ENCODE peak calls at places on chromosomes 2 and 18, in five cellular contexts. F, L, M, W and S are unnamed samples.

GRCh38 chr2:189444322-189444721 is 3.0 kb downstream of the WDR75 start:
- DNase-seq in L (no peak), F (no peak), M (no peak), W (no peak), S (no peak)

GRCh38 chr2:231336700-231337099 is 58.8 kb upstream of the B3GNT7 start:
- DNase-seq in F (no peak), W (no peak), L (peak), M (peak), S (no peak)

GRCh38 chr2:114577657-114578056 is 135.2 kb downstream of the DPP10 start:
- DNase-seq in W (no peak), F (no peak), L (no peak), M (no peak), S (no peak)

GRCh38 chr2:626491-627339 is 50.5 kb downstream of the TMEM18 start:
- DNase-seq in M (no peak), W (no peak), L (no peak), F (no peak), S (no peak)

GRCh38 chr2:134493797-134494196 is 225.0 kb downstream of the TMEM163 start:
- DNase-seq in L (no peak), F (no peak), W (no peak), M (no peak), S (no peak)

GRCh38 chr2:35731674-35732073 is 623.9 kb upstream of the CRIM1 start:
- DNase-seq in L (no peak), W (no peak), F (no peak), M (no peak), S (no peak)

GRCh38 chr2:64645014-64645418 is 8.7 kb downstream of the SERTAD2 start:
- DNase-seq in W (peak), M (no peak), L (peak), F (no peak), S (no peak)

GRCh38 chr2:8675543-8675942 is 6.3 kb upstream of the ID2 start:
- DNase-seq in F (no peak), W (no peak), M (no peak), L (peak), S (no peak)

GRCh38 chr2:235908826-235909225 is 259.4 kb downstream of the GBX2 start:
- DNase-seq in F (no peak), L (no peak), M (no peak), W (no peak), S (no peak)

GRCh38 chr2:37471994-37472393 is 127.6 kb downstream of the QPCT start:
- DNase-seq in M (no peak), F (peak), L (no peak), W (no peak), S (no peak)

GRCh38 chr2:78908973-78909372 is 116.5 kb upstream of the REG3G start:
- DNase-seq in F (no peak), M (no peak), L (no peak), W (no peak), S (no peak)

GRCh38 chr2:66440692-66441091 is 5.8 kb downstream of the MEIS1 start:
- DNase-seq in F (no peak), W (no peak), L (peak), M (peak), S (no peak)

GRCh38 chr18:52343138-52343537 is 3.1 kb downstream of the DCC start:
- DNase-seq in F (no peak), L (no peak), M (no peak), W (no peak), S (no peak)

GRCh38 chr2:44547713-44548112 is 186.0 kb downstream of the CAMKMT start:
- DNase-seq in F (no peak), W (no peak), M (no peak), L (no peak), S (no peak)

GRCh38 chr2:238141541-238142318 is 3.3 kb downstream of the KLHL30 start:
- DNase-seq in W (no peak), F (no peak), M (peak), L (no peak), S (no peak)

GRCh38 chr2:45643095-45643494 is 8.4 kb upstream of the PRKCE start:
- DNase-seq in F (no peak), L (no peak), W (no peak), M (peak), S (no peak)

GRCh38 chr18:28459587-28459986 is 282.7 kb upstream of the CDH2 start:
- DNase-seq in F (no peak), M (no peak), L (no peak), W (no peak), S (no peak)

GRCh38 chr2:64168756-64169155 is 24.5 kb upstream of the PELI1 start:
- DNase-seq in F (no peak), M (no peak), W (no peak), L (no peak), S (no peak)

GRCh38 chr2:74819702-74820101 is 14.2 kb upstream of the HK2 start:
- DNase-seq in M (no peak), W (no peak), L (no peak), F (no peak), S (no peak)

GRCh38 chr18:43933177-43933576 is 655.9 kb upstream of the SYT4 start:
- DNase-seq in W (no peak), F (no peak), L (no peak), M (no peak), S (no peak)

GRCh38 chr2:134668821-134669220 is 50.0 kb downstream of the TMEM163 start:
- DNase-seq in W (no peak), M (no peak), L (no peak), F (no peak), S (peak)

GRCh38 chr2:224838335-224838734 is 122.2 kb upstream of the CCDC195 start:
- DNase-seq in L (no peak), M (no peak), W (no peak), F (no peak), S (no peak)

GRCh38 chr2:143347303-143347702 is 218.1 kb downstream of the ARHGAP15 start:
- DNase-seq in M (no peak), W (no peak), L (no peak), F (no peak), S (no peak)

GRCh38 chr2:239674981-239675855 is 274.4 kb upstream of the HDAC4 start:
- DNase-seq in L (no peak), W (no peak), F (no peak), M (no peak), S (no peak)

GRCh38 chr2:192983173-192983572 is 788.4 kb upstream of the TMEFF2 start:
- DNase-seq in F (no peak), M (no peak), L (no peak), W (no peak), S (no peak)

GRCh38 chr2:169286858-169287257 is 75.5 kb downstream of the LRP2 start:
- DNase-seq in M (no peak), W (no peak), F (no peak), L (no peak), S (no peak)

GRCh38 chr2:107412209-107412904 is 414.3 kb upstream of the RGPD4 start:
- DNase-seq in M (no peak), L (no peak), F (no peak), W (no peak), S (no peak)

GRCh38 chr2:160735696-160736095 is 242.1 kb upstream of the RBMS1 start:
- DNase-seq in F (no peak), L (no peak), M (no peak), W (no peak), S (no peak)

DNA sequence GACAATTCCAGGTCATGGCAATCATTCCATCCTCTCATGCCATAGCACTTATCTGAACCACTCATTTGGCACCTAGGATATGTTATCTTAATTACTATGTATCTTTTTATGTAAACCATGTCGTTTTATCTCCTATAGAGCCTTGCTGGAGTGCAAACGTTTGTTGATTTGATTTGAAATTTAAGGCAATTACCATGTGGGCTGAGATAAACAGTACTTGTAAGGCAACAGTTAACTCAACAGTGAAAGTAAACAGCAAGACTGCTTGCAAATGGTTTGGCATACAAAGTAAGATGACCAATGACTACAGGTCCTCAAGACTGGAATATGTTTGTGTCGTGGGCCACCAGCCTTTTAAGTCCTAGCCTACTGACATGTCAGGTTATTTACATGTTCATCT is 133.7 kb upstream of the ZFP36L2 start:
- DNase-seq in M (no peak), L (no peak), F (no peak), W (no peak), S (no peak)
- H3K27ac ChIP-seq in M (peak), L (no peak), F (no peak), W (no peak), S (no peak)

GRCh38 chr18:76806301-76806700 is 16.1 kb upstream of the ZNF236 start:
- DNase-seq in W (no peak), L (no peak), F (no peak), M (no peak), S (no peak)

GRCh38 chr18:76801567-76802505 is 20.5 kb upstream of the ZNF236 start:
- DNase-seq in M (peak), L (peak), F (no peak), W (peak), S (peak)

GRCh38 chr18:76805221-76805620 is 17.1 kb upstream of the ZNF236 start:
- DNase-seq in F (no peak), L (no peak), W (peak), M (no peak), S (no peak)

GRCh38 chr18:76803413-76803812 is 18.9 kb upstream of the ZNF236 start:
- DNase-seq in W (no peak), L (no peak), F (no peak), M (no peak), S (no peak)

GRCh38 chr18:76803814-76804213 is 18.5 kb upstream of the ZNF236 start:
- DNase-seq in M (no peak), F (no peak), L (peak), W (peak), S (peak)
- TF ChIP-seq CTCF in M (peak), F (peak), L (peak), W (peak), S (peak)

GRCh38 chr2:42962521-42962953 is 170.2 kb upstream of the HAAO start:
- DNase-seq in M (peak), F (no peak), W (no peak), L (no peak), S (no peak)

GRCh38 chr2:42961948-42962347 is 169.6 kb upstream of the HAAO start:
- DNase-seq in L (no peak), F (no peak), M (peak), W (no peak), S (no peak)

GRCh38 chr2:42964444-42965081 is 172.2 kb upstream of the HAAO start:
- DNase-seq in F (peak), W (no peak), M (no peak), L (peak), S (no peak)

GRCh38 chr2:42965196-42965595 is 172.8 kb upstream of the HAAO start:
- DNase-seq in W (no peak), M (no peak), F (no peak), L (no peak), S (no peak)

GRCh38 chr2:42963452-42964068 is 171.2 kb upstream of the HAAO start:
- DNase-seq in L (no peak), W (no peak), M (no peak), F (no peak), S (no peak)
- H3K27ac ChIP-seq in L (peak), W (no peak), M (no peak), F (no peak), S (no peak)

GRCh38 chr2:105788670-105789290 is 44.1 kb downstream of the NCK2 start:
- DNase-seq in L (no peak), M (no peak), W (no peak), F (no peak), S (no peak)

GRCh38 chr2:105790467-105791118 is 45.9 kb downstream of the NCK2 start:
- DNase-seq in L (no peak), F (no peak), W (no peak), M (peak), S (no peak)

GRCh38 chr2:105791229-105791628 is 46.5 kb downstream of the NCK2 start:
- DNase-seq in M (no peak), L (no peak), W (no peak), F (no peak), S (no peak)

GRCh38 chr2:105787376-105788318 is 42.9 kb downstream of the NCK2 start:
- DNase-seq in M (no peak), L (no peak), F (no peak), W (peak), S (no peak)

GRCh38 chr2:105789745-105790466 is 45.2 kb downstream of the NCK2 start:
- DNase-seq in F (peak), M (no peak), W (no peak), L (peak), S (peak)
- TF ChIP-seq CTCF in F (no peak), M (peak), W (peak), L (no peak), S (no peak)

DNA sequence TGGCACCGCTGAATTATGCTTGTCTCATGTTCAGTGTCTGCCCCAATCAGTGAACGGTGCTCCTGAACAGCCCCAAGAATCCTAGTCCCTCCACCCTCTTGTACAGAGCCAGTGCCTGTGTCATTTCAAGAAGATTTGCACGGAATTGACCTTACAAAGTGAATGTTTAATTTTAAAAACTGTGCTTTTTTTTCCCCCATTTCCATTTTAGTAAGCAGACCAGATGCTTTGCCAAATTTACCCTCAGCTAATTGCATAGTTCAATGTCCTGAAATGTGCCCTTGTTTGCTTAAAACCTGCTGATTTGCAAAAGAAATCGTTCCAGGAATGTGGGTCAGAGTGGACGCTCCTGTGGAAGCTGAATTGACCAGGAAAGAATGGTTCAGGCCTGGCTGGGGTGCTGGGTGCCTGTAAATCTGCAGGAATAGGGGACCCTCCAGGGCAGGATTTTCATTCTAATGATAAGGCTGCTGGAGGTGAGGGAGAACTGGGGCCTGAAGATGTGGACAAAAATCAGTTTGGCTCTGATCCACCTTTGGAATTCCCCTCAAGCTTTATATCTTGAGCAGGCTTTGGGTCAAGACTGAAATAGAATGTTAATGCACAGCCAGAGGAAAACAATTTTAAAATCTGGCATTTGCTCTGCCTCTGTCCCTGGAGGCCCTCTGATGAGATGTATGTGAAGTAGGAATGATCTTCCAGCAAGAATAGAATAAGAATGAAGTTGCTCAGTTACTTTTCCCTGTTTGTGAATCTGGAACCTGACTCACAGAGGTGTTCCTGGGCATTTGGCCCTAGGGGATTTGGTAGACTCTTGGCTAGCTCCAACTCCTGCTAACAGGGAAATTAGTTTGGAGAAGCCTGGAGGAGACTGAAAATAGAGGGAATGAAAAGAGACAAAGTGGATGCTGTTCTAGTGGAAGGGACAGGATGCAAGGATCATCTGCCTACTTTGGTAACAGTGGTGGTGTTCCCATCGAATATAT is 19.9 kb downstream of the TMEM17 start:
- DNase-seq in L (no peak), M (no peak), W (no peak), F (no peak), S (no peak)
- H3K27ac ChIP-seq in L (peak), M (no peak), W (no peak), F (no peak), S (no peak)

DNA sequence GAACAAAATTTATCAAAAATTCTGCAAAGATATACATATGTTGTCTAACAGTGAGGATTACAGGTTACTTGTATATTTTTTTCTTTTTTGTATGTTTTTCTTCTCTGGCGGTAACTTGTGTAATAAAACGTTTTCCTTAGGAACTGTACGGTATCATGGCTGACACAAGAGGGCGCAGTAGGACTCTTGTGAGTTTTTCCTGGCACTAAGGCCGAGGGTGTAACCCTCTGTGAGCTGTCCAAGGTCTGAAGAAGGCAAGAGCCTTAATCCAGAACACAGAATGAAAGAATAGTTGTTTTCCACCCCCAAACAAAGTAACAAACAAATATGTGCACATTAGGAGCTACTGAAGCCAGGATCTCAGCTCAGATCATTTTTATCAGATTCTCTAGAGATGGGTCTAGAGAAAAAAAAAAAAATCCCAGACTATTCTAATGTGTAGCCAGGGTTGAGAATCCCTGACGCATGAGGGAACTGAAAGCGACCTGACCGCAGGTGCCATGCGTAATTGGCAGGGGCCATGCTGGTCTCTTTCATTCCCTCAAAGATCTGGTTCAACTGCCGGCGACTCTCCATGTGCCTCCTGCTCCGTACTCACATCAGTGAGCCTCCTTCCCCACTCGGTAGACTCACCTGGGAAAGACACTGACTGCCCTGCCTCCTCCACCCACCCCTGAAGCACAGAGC is 27.0 kb downstream of the TMEM200C start:
- DNase-seq in L (peak), M (no peak), F (peak), W (peak), S (no peak)
- TF ChIP-seq CTCF in L (peak), M (peak), F (peak), W (peak), S (no peak)

DNA sequence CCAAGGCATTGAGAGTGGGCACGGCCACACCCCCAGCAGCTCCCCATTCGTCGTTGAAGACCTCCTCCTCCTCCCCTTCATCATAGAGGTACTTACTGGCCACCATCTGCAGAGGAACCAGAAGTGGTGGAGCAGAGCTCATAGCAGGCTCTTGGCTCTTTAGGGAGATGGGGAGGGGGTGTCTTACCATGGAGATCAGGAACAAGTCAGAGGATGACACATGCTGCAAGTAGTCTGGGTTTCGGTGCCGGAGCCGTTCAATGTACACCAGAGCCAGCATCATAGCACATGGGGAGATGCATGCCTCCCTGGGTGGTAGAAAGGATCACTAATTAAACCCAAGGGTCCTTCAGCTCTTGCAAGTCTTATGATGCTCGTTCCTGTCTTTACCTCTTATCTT is 1.9 kb downstream of the CNPPD1 start:
- DNase-seq in M (no peak), W (no peak), F (no peak), L (no peak), S (no peak)
- H3K27ac ChIP-seq in M (no peak), W (no peak), F (no peak), L (no peak), S (no peak)

DNA sequence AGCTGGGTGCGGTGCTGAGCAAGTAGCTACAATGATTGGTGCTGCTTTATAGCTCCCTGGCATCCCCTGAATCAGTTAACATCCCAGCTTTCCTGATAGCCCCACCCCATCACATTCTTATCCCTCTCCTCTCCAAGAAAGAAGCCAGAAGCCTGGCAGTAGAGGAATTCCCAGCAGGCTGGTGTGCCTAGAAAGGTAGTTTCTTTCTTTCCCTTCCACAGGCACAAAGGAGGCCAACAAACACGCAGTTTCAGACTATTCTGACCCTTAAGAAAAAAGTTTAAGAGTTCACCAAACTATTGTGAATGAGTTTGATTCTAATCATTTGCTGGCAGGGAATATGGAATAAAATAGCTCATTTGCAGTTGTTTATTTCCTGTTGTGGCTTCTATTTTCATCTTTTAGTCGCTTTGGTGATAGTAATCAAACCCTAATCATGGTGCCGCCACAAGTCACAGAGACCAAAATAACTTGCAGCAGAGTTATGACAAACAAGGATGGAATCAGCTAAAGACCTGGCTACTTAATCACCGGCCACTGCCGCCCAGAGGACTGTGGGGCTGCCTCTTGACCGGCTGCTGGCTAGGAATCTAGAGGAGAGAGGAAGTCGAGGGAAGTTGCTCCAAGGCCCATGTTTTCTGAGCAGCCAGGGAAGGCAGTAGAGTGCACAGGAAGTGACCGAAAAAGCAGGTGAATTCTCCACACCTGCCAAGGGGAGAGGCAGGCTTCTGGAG is 4.9 kb upstream of the SMAD7 start:
- DNase-seq in W (no peak), L (peak), M (no peak), F (no peak), S (no peak)
- TF ChIP-seq CTCF in W (no peak), L (no peak), M (no peak), F (no peak), S (no peak)

DNA sequence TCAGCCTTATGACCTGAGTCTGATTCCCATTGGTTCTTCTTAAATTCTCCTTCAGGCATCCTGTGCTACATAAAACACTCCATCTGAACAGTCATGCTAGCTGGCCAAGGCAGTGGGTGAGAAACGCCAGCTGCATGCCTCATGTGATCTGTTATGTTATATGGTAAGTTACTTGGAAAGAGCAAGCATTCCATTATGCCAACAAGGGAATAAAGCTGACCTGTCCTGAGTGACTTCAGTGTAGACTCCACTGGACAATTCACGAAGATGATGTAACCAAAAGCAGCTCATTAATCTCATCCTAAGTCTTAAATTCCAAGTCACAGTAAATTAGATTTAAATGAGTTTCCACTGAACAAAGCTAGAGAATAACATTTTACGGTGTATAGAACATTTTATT is 216.6 kb upstream of the FN1 start:
- DNase-seq in W (no peak), F (peak), L (no peak), M (no peak), S (no peak)
- H3K27ac ChIP-seq in W (no peak), F (no peak), L (no peak), M (no peak), S (no peak)